ENCODE peak calls at places on chromosomes 4 and X, in nine cellular contexts. H is fibroblast of lung, M is heart left ventricle, O is OCI-LY7, P is AG04449, D is glutamatergic neuron, I is ovary, N is endothelial cell, J is fibroblast of the aortic adventitia. E is an unnamed sample.

GRCh38 chrX:39331062-39331704 is 529.9 kb downstream of the MID1IP1 start:
- DNase-seq in N (no peak), O (no peak), I (no peak), P (no peak), D (no peak), M (no peak), H (peak), J (no peak), E (no peak)

GRCh38 chr4:128354205-128354821 is 66.7 kb upstream of the PGRMC2 start:
- DNase-seq in M (peak), H (peak), J (peak), P (peak), I (peak), N (no peak), O (no peak), D (no peak), E (no peak)

GRCh38 chr4:128869801-128870509 is 60.5 kb downstream of the JADE1 start:
- DNase-seq in J (no peak), I (no peak), D (no peak), M (no peak), N (no peak), O (no peak), P (no peak), H (no peak), E (no peak)

GRCh38 chr4:108053281-108053701 is 63.6 kb downstream of the HADH start:
- DNase-seq in M (no peak), N (no peak), I (no peak), P (no peak), O (no peak), D (no peak), J (no peak), H (peak), E (no peak)

GRCh38 chr4:176927664-176928063 is 134.9 kb upstream of the VEGFC start:
- DNase-seq in O (no peak), P (peak), I (no peak), H (peak), N (no peak), M (no peak), D (no peak), J (peak), E (no peak)

GRCh38 chrX:31271615-31272471 is 200.0 kb upstream of the FTHL17 start:
- DNase-seq in N (no peak), P (no peak), J (no peak), D (no peak), H (peak), M (no peak), I (no peak), O (no peak), E (no peak)

GRCh38 chr4:8353912-8354453 is 84.4 kb downstream of the HTRA3 start:
- DNase-seq in O (no peak), I (no peak), J (no peak), P (peak), M (no peak), H (peak), N (no peak), D (peak), E (no peak)

GRCh38 chrX:1400731-1401471 is 9.0 kb upstream of the SLC25A6 start:
- DNase-seq in J (no peak), H (no peak), I (peak), D (peak), O (no peak), P (no peak), M (peak), N (no peak), E (no peak)

GRCh38 chr4:958836-959337 is 14.5 kb downstream of the DGKQ start:
- DNase-seq in D (no peak), M (peak), N (no peak), P (no peak), H (no peak), I (no peak), J (no peak), O (no peak), E (no peak)

GRCh38 chr4:163515198-163515597 is 20.7 kb downstream of the TMA16 start:
- DNase-seq in I (no peak), D (peak), O (no peak), M (no peak), J (no peak), N (no peak), H (no peak), P (no peak), E (no peak)

GRCh38 chrX:69280956-69281355 is 115.7 kb upstream of the PJA1 start:
- DNase-seq in M (no peak), D (no peak), P (no peak), J (no peak), I (no peak), H (no peak), O (no peak), N (no peak), E (no peak)

GRCh38 chr4:25767877-25768475 is 94.8 kb downstream of the SEL1L3 start:
- DNase-seq in P (no peak), N (peak), J (peak), I (peak), D (peak), H (peak), M (peak), O (peak), E (peak)

GRCh38 chr4:98657531-98658286 is 702 bp downstream of the TSPAN5 start:
- DNase-seq in M (no peak), N (peak), J (peak), O (no peak), P (no peak), D (peak), H (peak), I (peak), E (peak)

GRCh38 chrX:19585370-19586082 is 70.2 kb upstream of the MAP3K15 start:
- DNase-seq in D (no peak), M (no peak), I (no peak), N (no peak), P (no peak), O (no peak), J (no peak), H (no peak), E (no peak)

GRCh38 chrX:1466971-1467561 is 14.4 kb upstream of the ASMTL start:
- DNase-seq in O (peak), M (no peak), J (no peak), N (no peak), H (no peak), I (no peak), D (no peak), P (no peak), E (no peak)

GRCh38 chr4:113968473-113968872 is 11.0 kb downstream of the ARSJ start:
- DNase-seq in O (no peak), J (peak), D (no peak), I (no peak), P (no peak), H (peak), N (no peak), M (no peak), E (no peak)

GRCh38 chr4:8472166-8472688 is 31.6 kb downstream of the TRMT44 start:
- DNase-seq in J (no peak), N (no peak), I (no peak), O (no peak), P (no peak), M (no peak), H (no peak), D (no peak), E (peak)

GRCh38 chrX:136272325-136272724 is 21.1 kb upstream of the MAP7D3 start:
- DNase-seq in H (no peak), I (no peak), O (no peak), P (no peak), N (no peak), J (no peak), M (no peak), D (no peak), E (no peak)
- TF ChIP-seq CTCF in H (peak), I (no peak), O (peak), P (no peak), N (no peak), J (peak), M (no peak), D (no peak), E (no peak)

DNA sequence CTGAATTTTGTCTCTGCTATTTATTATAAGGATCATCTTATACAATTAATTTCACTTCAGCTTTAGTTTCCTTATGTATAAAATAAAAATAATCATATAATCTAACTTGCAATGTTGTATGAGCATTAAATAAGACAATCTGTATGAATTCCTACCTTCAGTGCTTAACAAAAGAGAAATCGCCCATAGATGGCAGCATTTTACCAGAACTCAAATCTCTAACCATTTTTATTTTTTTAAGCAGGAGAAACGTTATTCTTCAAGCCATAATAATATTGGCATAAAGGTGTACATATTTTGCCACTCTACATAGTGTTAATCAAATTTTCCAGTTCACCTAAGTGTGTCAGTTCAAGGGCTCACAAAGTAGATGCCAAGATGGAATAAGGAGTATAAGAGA is 78.8 kb downstream of the TMEM47 start:
- DNase-seq in M (no peak), I (no peak), D (no peak), N (no peak), J (peak), P (no peak), O (peak), H (peak), E (no peak)
- TF ChIP-seq CTCF in M (peak), I (no peak), D (peak), N (no peak), J (peak), P (peak), O (peak), H (no peak), E (peak)

GRCh38 chr4:173420324-173420752 is 21.4 kb upstream of the SCRG1 start:
- DNase-seq in I (no peak), H (peak), N (no peak), O (peak), J (peak), D (no peak), P (no peak), M (no peak), E (no peak)
- TF ChIP-seq CTCF in I (no peak), H (peak), N (peak), O (peak), J (peak), D (peak), P (peak), M (peak), E (peak)

GRCh38 chrX:29233592-29234179 is 646.4 kb downstream of the IL1RAPL1 start:
- DNase-seq in D (no peak), I (no peak), J (no peak), H (no peak), P (no peak), M (no peak), N (no peak), O (no peak), E (no peak)

GRCh38 chrX:29229802-29230201 is 642.6 kb downstream of the IL1RAPL1 start:
- DNase-seq in J (peak), O (no peak), H (peak), I (no peak), P (no peak), N (no peak), D (no peak), M (no peak), E (no peak)

DNA sequence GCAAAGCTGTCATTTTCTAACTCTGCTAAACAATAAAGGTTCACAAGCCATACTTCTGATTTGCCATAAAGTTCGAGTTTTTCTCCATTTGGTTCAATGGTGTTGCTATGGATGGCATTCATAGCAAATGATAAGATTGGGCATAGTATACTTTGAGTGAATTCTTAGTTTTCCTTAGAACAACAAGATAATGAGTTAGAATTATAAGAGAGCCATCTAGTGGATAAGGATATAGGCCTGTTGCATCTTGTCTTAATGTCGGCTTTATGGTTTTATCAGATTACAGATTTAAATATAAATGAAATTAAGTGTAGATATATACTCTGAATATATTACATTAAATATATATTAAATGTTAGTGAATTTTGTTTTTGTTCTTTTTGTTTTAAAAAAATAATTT is 644.6 kb downstream of the IL1RAPL1 start:
- DNase-seq in N (no peak), H (no peak), O (no peak), P (no peak), I (no peak), J (peak), D (no peak), M (no peak), E (no peak)
- TF ChIP-seq CTCF in N (no peak), H (peak), O (peak), P (no peak), I (no peak), J (peak), D (no peak), M (peak), E (peak)

GRCh38 chr4:139606600-139607301 is 50.7 kb upstream of the SETD7 start:
- DNase-seq in D (no peak), J (peak), N (no peak), M (no peak), H (peak), P (no peak), O (no peak), I (no peak), E (no peak)
- TF ChIP-seq CTCF in D (no peak), J (peak), N (no peak), M (no peak), H (no peak), P (peak), O (no peak), I (no peak), E (no peak)

DNA sequence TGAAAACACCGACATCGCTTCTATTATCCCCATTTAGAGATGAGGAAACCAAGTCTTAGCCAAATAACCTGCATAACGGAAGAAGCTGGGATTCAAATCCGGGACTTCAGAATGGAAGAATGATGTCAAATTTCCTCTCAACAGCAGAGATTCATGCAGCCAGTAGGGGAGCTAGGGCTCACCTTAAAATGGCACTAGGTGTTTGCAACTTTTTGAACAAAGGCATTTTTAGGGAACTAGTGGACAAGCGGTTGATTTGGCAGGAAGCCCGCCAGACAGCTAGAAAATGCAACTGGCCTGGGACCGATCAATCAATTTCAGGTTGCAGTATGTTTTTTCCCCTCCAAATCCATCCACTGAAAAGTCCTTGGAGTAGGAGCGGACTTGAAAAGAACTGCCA is 224.2 kb downstream of the PTTG2 start:
- DNase-seq in P (no peak), D (no peak), H (no peak), O (no peak), M (no peak), I (no peak), J (no peak), N (no peak), E (no peak)
- TF ChIP-seq CTCF in P (no peak), D (no peak), H (peak), O (no peak), M (no peak), I (no peak), J (peak), N (no peak), E (no peak)

DNA sequence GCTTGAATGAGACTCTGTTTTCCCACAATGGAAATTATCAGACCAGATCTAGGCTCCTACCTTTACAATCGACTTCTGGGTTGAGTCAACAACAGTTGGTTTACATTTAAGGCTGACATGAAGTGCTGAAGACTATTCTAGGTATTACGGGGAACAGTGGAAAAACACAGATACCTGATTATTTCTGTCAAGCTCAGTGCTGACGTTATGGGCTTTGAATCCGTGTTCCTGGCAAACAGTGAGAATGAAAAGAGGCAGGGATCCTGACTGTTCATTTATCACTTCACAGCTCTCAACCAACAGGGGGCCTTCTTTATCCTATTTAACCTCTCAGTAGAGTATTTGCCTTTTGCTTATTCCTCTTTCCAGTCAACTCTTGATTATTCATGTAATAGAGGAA is 43.1 kb downstream of the TMEM164 start:
- DNase-seq in H (no peak), P (no peak), M (no peak), D (no peak), O (no peak), J (no peak), I (no peak), N (no peak), E (no peak)
- TF ChIP-seq CTCF in H (no peak), P (no peak), M (peak), D (no peak), O (no peak), J (no peak), I (no peak), N (no peak), E (no peak)

GRCh38 chr4:11843927-11844326 is 415.2 kb upstream of the HS3ST1 start:
- DNase-seq in O (no peak), H (no peak), D (no peak), I (no peak), M (peak), N (no peak), J (no peak), P (no peak), E (no peak)
- TF ChIP-seq CTCF in O (no peak), H (no peak), D (no peak), I (no peak), M (no peak), N (no peak), J (no peak), P (no peak), E (no peak)

GRCh38 chr4:21192367-21192766 is 492.1 kb downstream of the PACRGL start:
- DNase-seq in P (no peak), J (no peak), O (no peak), M (no peak), D (no peak), H (no peak), N (no peak), I (no peak), E (no peak)
- TF ChIP-seq CTCF in P (no peak), J (peak), O (peak), M (no peak), D (peak), H (no peak), N (peak), I (no peak), E (peak)

DNA sequence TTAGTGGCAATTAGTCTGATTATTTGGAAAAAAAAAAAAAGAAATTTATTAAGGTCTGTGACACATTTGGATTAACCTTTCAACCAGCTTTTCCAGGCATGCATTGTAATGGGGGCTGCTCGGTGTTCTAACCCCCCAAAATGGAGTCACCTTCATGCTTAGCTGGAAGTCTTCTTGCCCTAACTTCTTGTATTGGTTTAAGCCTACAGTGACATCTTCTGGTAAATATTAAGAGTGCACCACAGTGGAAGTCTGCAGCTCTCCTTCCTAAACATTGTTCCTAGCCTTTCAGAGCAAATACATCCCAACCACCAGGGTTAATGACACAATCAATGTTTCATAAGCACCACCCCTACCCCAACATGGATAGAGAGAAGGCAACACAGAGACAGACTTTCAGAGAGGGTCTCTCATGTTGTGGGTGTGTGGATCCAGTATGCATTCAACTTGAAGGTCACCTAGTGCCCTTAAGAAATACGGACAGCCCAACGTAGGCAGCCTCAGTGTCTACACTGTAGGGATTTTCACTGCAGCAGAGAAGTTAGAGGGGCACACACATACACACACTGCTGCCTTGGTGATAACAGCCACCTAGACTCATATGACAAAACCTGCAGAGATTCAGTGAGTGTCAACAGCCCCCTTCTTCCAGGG is 142.9 kb upstream of the MBNL3 start:
- DNase-seq in J (peak), D (no peak), M (no peak), I (no peak), N (peak), P (no peak), O (peak), H (peak), E (peak)
- TF ChIP-seq CTCF in J (peak), D (no peak), M (peak), I (no peak), N (no peak), P (peak), O (peak), H (peak), E (peak)

E was measured in nephron progenitor cell.